ENCODE peak calls at places on chromosomes 16 and 17, in seven cellular contexts. N is kidney glomerular epithelial cell; Y is pancreas; O is esophagus muscularis mucosa; B is amniotic epithelial cell; C is GM23248; A is stimulated activated CD8-positive, alpha-beta memory T cell treated with anti-CD3 and anti-CD28 coated beads, Interleukin-4, amount 100 ng/mL, for 1 hour. W is an unnamed sample.

GRCh38 chr17:9900744-9901143 is 4.3 kb downstream of the RCVRN start:
- DNase-seq in A (no peak), Y (no peak), C (peak), B (peak), N (peak), O (no peak), W (no peak)

GRCh38 chr17:71085238-71086033 is 916.1 kb downstream of the KCNJ2 start:
- DNase-seq in A (no peak), O (no peak), N (no peak), B (peak), Y (peak), C (no peak), W (peak)

GRCh38 chr17:74452841-74453661 is 13.4 kb upstream of the CD300A start:
- DNase-seq in N (no peak), C (no peak), B (no peak), Y (peak), A (no peak), O (no peak), W (no peak)

GRCh38 chr16:50183316-50183715 is 30.2 kb downstream of the TENT4B start:
- DNase-seq in N (peak), C (peak), O (no peak), Y (no peak), B (peak), A (no peak), W (no peak)

GRCh38 chr17:28216528-28216927 is 102.5 kb upstream of the TMEM97 start:
- DNase-seq in Y (no peak), B (no peak), N (no peak), A (no peak), C (peak), O (no peak), W (no peak)

GRCh38 chr16:67884684-67885083 is at the start of gene NRN1L:
- DNase-seq in C (peak), N (no peak), Y (peak), B (peak), O (peak), A (no peak), W (peak)

GRCh38 chr16:22093952-22094351 is 1.6 kb downstream of the VWA3A start:
- DNase-seq in N (no peak), Y (no peak), C (no peak), B (no peak), O (peak), A (no peak), W (no peak)

GRCh38 chr16:64950262-64950661 is 171.6 kb downstream of the CDH11 start:
- DNase-seq in O (no peak), N (no peak), A (no peak), B (no peak), C (peak), Y (no peak), W (peak)

GRCh38 chr17:58576679-58577367 is 62.4 kb upstream of the MTMR4 start:
- DNase-seq in Y (no peak), N (no peak), O (no peak), C (no peak), A (no peak), B (peak), W (no peak)

GRCh38 chr16:85759631-85760419 is 8.9 kb upstream of the C16orf74 start:
- DNase-seq in A (no peak), O (no peak), C (peak), B (no peak), N (no peak), Y (peak), W (no peak)

GRCh38 chr17:69853533-69854262 is 221.3 kb upstream of the KCNJ16 start:
- DNase-seq in B (peak), N (no peak), O (no peak), Y (peak), A (no peak), C (peak), W (no peak)

GRCh38 chr17:45718791-45719190 is 65.3 kb upstream of the CRHR1 start:
- DNase-seq in Y (no peak), N (no peak), B (peak), O (no peak), C (no peak), A (no peak), W (no peak)

GRCh38 chr16:27327586-27327915 is 13.8 kb downstream of the IL4R start:
- DNase-seq in Y (no peak), B (no peak), N (no peak), A (no peak), O (no peak), C (no peak), W (no peak)

GRCh38 chr16:85372627-85373372 is 240.3 kb upstream of the GSE1 start:
- DNase-seq in C (peak), Y (peak), N (peak), A (no peak), O (no peak), B (peak), W (peak)

GRCh38 chr16:78703951-78704350 is 604.5 kb downstream of the WWOX start:
- DNase-seq in A (no peak), N (no peak), B (no peak), O (no peak), Y (no peak), C (no peak), W (peak)

GRCh38 chr17:63444457-63444856 is 1.6 kb downstream of the CYB561 start:
- DNase-seq in C (no peak), Y (no peak), B (no peak), A (no peak), O (no peak), N (no peak), W (no peak)

GRCh38 chr17:44792276-44792675 is 33.5 kb downstream of the ADAM11 start:
- DNase-seq in O (no peak), N (no peak), B (peak), A (no peak), C (peak), Y (no peak), W (no peak)

GRCh38 chr16:86740817-86741799 is 162.8 kb downstream of the FOXL1 start:
- DNase-seq in C (peak), A (no peak), B (peak), N (peak), Y (no peak), O (no peak), W (peak)

W was measured in A673.